ENCODE peak calls at places on chromosomes 2 and 18, in eight cellular contexts. One of them, this sample, is unnamed.

GRCh38 chr2:99710720-99711612 is 221.1 kb upstream of the REV1 start:
- DNase-seq in left ventricle myocardium inferior: peak; percentile 29
- DNase-seq in cardiac fibroblast: no peak
- DNase-seq in activated effector memory CD4-positive, alpha-beta T cell treated with anti-CD3 and anti-CD28 coated beads, Interleukin-2, amount 50 U/mL, for 16 hours: no peak
- DNase-seq in G401: peak; percentile 97
- DNase-seq in GF-D8: no peak
- DNase-seq in stimulated activated CD8-positive, alpha-beta memory T cell treated with anti-CD3 and anti-CD28 coated beads, Interleukin-4, amount 100 ng/mL, for 48 hours: no peak
- DNase-seq in endothelial cell of umbilical vein: no peak
- DNase-seq in this sample: no peak

GRCh38 chr2:200778038-200778437 is 33.7 kb upstream of the BZW1 start:
- DNase-seq in stimulated activated CD8-positive, alpha-beta memory T cell treated with anti-CD3 and anti-CD28 coated beads, Interleukin-4, amount 100 ng/mL, for 48 hours: no peak
- DNase-seq in G401: no peak
- DNase-seq in endothelial cell of umbilical vein: peak; percentile 76
- DNase-seq in left ventricle myocardium inferior: no peak
- DNase-seq in activated effector memory CD4-positive, alpha-beta T cell treated with anti-CD3 and anti-CD28 coated beads, Interleukin-2, amount 50 U/mL, for 16 hours: no peak
- DNase-seq in GF-D8: no peak
- DNase-seq in cardiac fibroblast: peak; percentile 50
- DNase-seq in this sample: no peak

GRCh38 chr18:79512461-79513380 is 117.0 kb downstream of the NFATC1 start:
- DNase-seq in left ventricle myocardium inferior: no peak
- DNase-seq in endothelial cell of umbilical vein: no peak
- DNase-seq in cardiac fibroblast: no peak
- DNase-seq in GF-D8: no peak
- DNase-seq in activated effector memory CD4-positive, alpha-beta T cell treated with anti-CD3 and anti-CD28 coated beads, Interleukin-2, amount 50 U/mL, for 16 hours: peak; percentile 57
- DNase-seq in G401: no peak
- DNase-seq in stimulated activated CD8-positive, alpha-beta memory T cell treated with anti-CD3 and anti-CD28 coated beads, Interleukin-4, amount 100 ng/mL, for 48 hours: peak; percentile 18
- DNase-seq in this sample: no peak

GRCh38 chr2:164073053-164073757 is 337.4 kb upstream of the FIGN start:
- DNase-seq in cardiac fibroblast: no peak
- DNase-seq in activated effector memory CD4-positive, alpha-beta T cell treated with anti-CD3 and anti-CD28 coated beads, Interleukin-2, amount 50 U/mL, for 16 hours: no peak
- DNase-seq in left ventricle myocardium inferior: no peak
- DNase-seq in GF-D8: no peak
- DNase-seq in endothelial cell of umbilical vein: no peak
- DNase-seq in stimulated activated CD8-positive, alpha-beta memory T cell treated with anti-CD3 and anti-CD28 coated beads, Interleukin-4, amount 100 ng/mL, for 48 hours: no peak
- DNase-seq in G401: no peak
- DNase-seq in this sample: peak; percentile 53

GRCh38 chr2:127003028-127003800 is 103.7 kb downstream of the BIN1 start:
- DNase-seq in left ventricle myocardium inferior: no peak
- DNase-seq in endothelial cell of umbilical vein: no peak
- DNase-seq in stimulated activated CD8-positive, alpha-beta memory T cell treated with anti-CD3 and anti-CD28 coated beads, Interleukin-4, amount 100 ng/mL, for 48 hours: no peak
- DNase-seq in activated effector memory CD4-positive, alpha-beta T cell treated with anti-CD3 and anti-CD28 coated beads, Interleukin-2, amount 50 U/mL, for 16 hours: no peak
- DNase-seq in GF-D8: no peak
- DNase-seq in cardiac fibroblast: no peak
- DNase-seq in G401: no peak
- DNase-seq in this sample: no peak

GRCh38 chr2:95390881-95391321 is 11.6 kb upstream of the FAHD2A start:
- DNase-seq in left ventricle myocardium inferior: no peak
- DNase-seq in GF-D8: no peak
- DNase-seq in G401: no peak
- DNase-seq in activated effector memory CD4-positive, alpha-beta T cell treated with anti-CD3 and anti-CD28 coated beads, Interleukin-2, amount 50 U/mL, for 16 hours: no peak
- DNase-seq in endothelial cell of umbilical vein: no peak
- DNase-seq in stimulated activated CD8-positive, alpha-beta memory T cell treated with anti-CD3 and anti-CD28 coated beads, Interleukin-4, amount 100 ng/mL, for 48 hours: no peak
- DNase-seq in cardiac fibroblast: no peak
- DNase-seq in this sample: no peak

GRCh38 chr2:162022290-162022945 is 51.6 kb downstream of the DPP4 start:
- DNase-seq in G401: no peak
- DNase-seq in cardiac fibroblast: peak; percentile 26
- DNase-seq in left ventricle myocardium inferior: no peak
- DNase-seq in stimulated activated CD8-positive, alpha-beta memory T cell treated with anti-CD3 and anti-CD28 coated beads, Interleukin-4, amount 100 ng/mL, for 48 hours: no peak
- DNase-seq in GF-D8: no peak
- DNase-seq in activated effector memory CD4-positive, alpha-beta T cell treated with anti-CD3 and anti-CD28 coated beads, Interleukin-2, amount 50 U/mL, for 16 hours: no peak
- DNase-seq in endothelial cell of umbilical vein: no peak
- DNase-seq in this sample: peak; percentile 46

GRCh38 chr2:10228611-10229365 is 73.9 kb upstream of the HPCAL1 start:
- DNase-seq in left ventricle myocardium inferior: no peak
- DNase-seq in cardiac fibroblast: no peak
- DNase-seq in G401: no peak
- DNase-seq in GF-D8: no peak
- DNase-seq in endothelial cell of umbilical vein: no peak
- DNase-seq in activated effector memory CD4-positive, alpha-beta T cell treated with anti-CD3 and anti-CD28 coated beads, Interleukin-2, amount 50 U/mL, for 16 hours: no peak
- DNase-seq in stimulated activated CD8-positive, alpha-beta memory T cell treated with anti-CD3 and anti-CD28 coated beads, Interleukin-4, amount 100 ng/mL, for 48 hours: no peak
- DNase-seq in this sample: no peak

GRCh38 chr2:236943841-236944513 is 141.7 kb upstream of the COPS8 start:
- DNase-seq in GF-D8: no peak
- DNase-seq in stimulated activated CD8-positive, alpha-beta memory T cell treated with anti-CD3 and anti-CD28 coated beads, Interleukin-4, amount 100 ng/mL, for 48 hours: peak; percentile 12
- DNase-seq in G401: no peak
- DNase-seq in left ventricle myocardium inferior: no peak
- DNase-seq in cardiac fibroblast: no peak
- DNase-seq in endothelial cell of umbilical vein: no peak
- DNase-seq in activated effector memory CD4-positive, alpha-beta T cell treated with anti-CD3 and anti-CD28 coated beads, Interleukin-2, amount 50 U/mL, for 16 hours: no peak
- DNase-seq in this sample: no peak

GRCh38 chr2:169528271-169528701 is 18.8 kb downstream of the KLHL41 start:
- DNase-seq in endothelial cell of umbilical vein: peak; percentile 68
- DNase-seq in G401: peak; percentile 55
- DNase-seq in activated effector memory CD4-positive, alpha-beta T cell treated with anti-CD3 and anti-CD28 coated beads, Interleukin-2, amount 50 U/mL, for 16 hours: peak; percentile 89
- DNase-seq in GF-D8: peak; percentile 2
- DNase-seq in stimulated activated CD8-positive, alpha-beta memory T cell treated with anti-CD3 and anti-CD28 coated beads, Interleukin-4, amount 100 ng/mL, for 48 hours: peak; percentile 88
- DNase-seq in cardiac fibroblast: peak; percentile 71
- DNase-seq in left ventricle myocardium inferior: peak; percentile 58
- DNase-seq in this sample: peak; percentile 64

GRCh38 chr18:63981719-63982118 is 11.8 kb downstream of the SERPINB8 start:
- DNase-seq in endothelial cell of umbilical vein: no peak
- DNase-seq in stimulated activated CD8-positive, alpha-beta memory T cell treated with anti-CD3 and anti-CD28 coated beads, Interleukin-4, amount 100 ng/mL, for 48 hours: no peak
- DNase-seq in GF-D8: no peak
- DNase-seq in cardiac fibroblast: no peak
- DNase-seq in left ventricle myocardium inferior: no peak
- DNase-seq in activated effector memory CD4-positive, alpha-beta T cell treated with anti-CD3 and anti-CD28 coated beads, Interleukin-2, amount 50 U/mL, for 16 hours: no peak
- DNase-seq in G401: no peak
- DNase-seq in this sample: no peak

GRCh38 chr2:156580501-156580900 is 144.3 kb downstream of the GPD2 start:
- DNase-seq in G401: no peak
- DNase-seq in stimulated activated CD8-positive, alpha-beta memory T cell treated with anti-CD3 and anti-CD28 coated beads, Interleukin-4, amount 100 ng/mL, for 48 hours: no peak
- DNase-seq in activated effector memory CD4-positive, alpha-beta T cell treated with anti-CD3 and anti-CD28 coated beads, Interleukin-2, amount 50 U/mL, for 16 hours: no peak
- DNase-seq in endothelial cell of umbilical vein: no peak
- DNase-seq in left ventricle myocardium inferior: no peak
- DNase-seq in GF-D8: no peak
- DNase-seq in cardiac fibroblast: no peak
- DNase-seq in this sample: no peak

GRCh38 chr2:127588241-127588640 is 52.8 kb downstream of the MYO7B start:
- DNase-seq in cardiac fibroblast: no peak
- DNase-seq in stimulated activated CD8-positive, alpha-beta memory T cell treated with anti-CD3 and anti-CD28 coated beads, Interleukin-4, amount 100 ng/mL, for 48 hours: peak; percentile 14
- DNase-seq in GF-D8: no peak
- DNase-seq in activated effector memory CD4-positive, alpha-beta T cell treated with anti-CD3 and anti-CD28 coated beads, Interleukin-2, amount 50 U/mL, for 16 hours: peak; percentile 19
- DNase-seq in endothelial cell of umbilical vein: no peak
- DNase-seq in G401: no peak
- DNase-seq in left ventricle myocardium inferior: no peak
- DNase-seq in this sample: no peak

GRCh38 chr18:5398269-5398668 is 102.7 kb upstream of the ZBTB14 start:
- DNase-seq in left ventricle myocardium inferior: no peak
- DNase-seq in cardiac fibroblast: no peak
- DNase-seq in stimulated activated CD8-positive, alpha-beta memory T cell treated with anti-CD3 and anti-CD28 coated beads, Interleukin-4, amount 100 ng/mL, for 48 hours: no peak
- DNase-seq in GF-D8: no peak
- DNase-seq in G401: no peak
- DNase-seq in activated effector memory CD4-positive, alpha-beta T cell treated with anti-CD3 and anti-CD28 coated beads, Interleukin-2, amount 50 U/mL, for 16 hours: no peak
- DNase-seq in endothelial cell of umbilical vein: no peak
- DNase-seq in this sample: no peak

GRCh38 chr2:163612332-163612731 is 123.5 kb downstream of the FIGN start:
- DNase-seq in left ventricle myocardium inferior: no peak
- DNase-seq in cardiac fibroblast: no peak
- DNase-seq in G401: no peak
- DNase-seq in endothelial cell of umbilical vein: no peak
- DNase-seq in stimulated activated CD8-positive, alpha-beta memory T cell treated with anti-CD3 and anti-CD28 coated beads, Interleukin-4, amount 100 ng/mL, for 48 hours: no peak
- DNase-seq in activated effector memory CD4-positive, alpha-beta T cell treated with anti-CD3 and anti-CD28 coated beads, Interleukin-2, amount 50 U/mL, for 16 hours: no peak
- DNase-seq in GF-D8: no peak
- DNase-seq in this sample: no peak

GRCh38 chr2:160225722-160226121 is 25.6 kb upstream of the ITGB6 start:
- DNase-seq in GF-D8: no peak
- DNase-seq in left ventricle myocardium inferior: no peak
- DNase-seq in stimulated activated CD8-positive, alpha-beta memory T cell treated with anti-CD3 and anti-CD28 coated beads, Interleukin-4, amount 100 ng/mL, for 48 hours: no peak
- DNase-seq in G401: no peak
- DNase-seq in endothelial cell of umbilical vein: no peak
- DNase-seq in activated effector memory CD4-positive, alpha-beta T cell treated with anti-CD3 and anti-CD28 coated beads, Interleukin-2, amount 50 U/mL, for 16 hours: no peak
- DNase-seq in cardiac fibroblast: no peak
- DNase-seq in this sample: no peak

GRCh38 chr2:221554769-221555510 is 17.2 kb downstream of the EPHA4 start:
- DNase-seq in activated effector memory CD4-positive, alpha-beta T cell treated with anti-CD3 and anti-CD28 coated beads, Interleukin-2, amount 50 U/mL, for 16 hours: no peak
- DNase-seq in left ventricle myocardium inferior: no peak
- DNase-seq in endothelial cell of umbilical vein: no peak
- DNase-seq in stimulated activated CD8-positive, alpha-beta memory T cell treated with anti-CD3 and anti-CD28 coated beads, Interleukin-4, amount 100 ng/mL, for 48 hours: no peak
- DNase-seq in GF-D8: no peak
- DNase-seq in cardiac fibroblast: no peak
- DNase-seq in G401: peak; percentile 71
- DNase-seq in this sample: peak; percentile 42

GRCh38 chr2:239715606-239716005 is 309.5 kb downstream of the NDUFA10 start:
- DNase-seq in GF-D8: no peak
- DNase-seq in endothelial cell of umbilical vein: no peak
- DNase-seq in left ventricle myocardium inferior: no peak
- DNase-seq in activated effector memory CD4-positive, alpha-beta T cell treated with anti-CD3 and anti-CD28 coated beads, Interleukin-2, amount 50 U/mL, for 16 hours: peak; percentile 50
- DNase-seq in stimulated activated CD8-positive, alpha-beta memory T cell treated with anti-CD3 and anti-CD28 coated beads, Interleukin-4, amount 100 ng/mL, for 48 hours: no peak
- DNase-seq in cardiac fibroblast: no peak
- DNase-seq in G401: no peak
- DNase-seq in this sample: no peak

GRCh38 chr2:217929757-217930707 is 72.8 kb downstream of the TNS1 start:
- DNase-seq in cardiac fibroblast: peak; percentile 92
- DNase-seq in activated effector memory CD4-positive, alpha-beta T cell treated with anti-CD3 and anti-CD28 coated beads, Interleukin-2, amount 50 U/mL, for 16 hours: no peak
- DNase-seq in stimulated activated CD8-positive, alpha-beta memory T cell treated with anti-CD3 and anti-CD28 coated beads, Interleukin-4, amount 100 ng/mL, for 48 hours: no peak
- DNase-seq in endothelial cell of umbilical vein: no peak
- DNase-seq in GF-D8: no peak
- DNase-seq in G401: no peak
- DNase-seq in left ventricle myocardium inferior: peak; percentile 35
- DNase-seq in this sample: peak; percentile 55

GRCh38 chr2:60873381-60873780 is 8.0 kb upstream of the REL start:
- DNase-seq in left ventricle myocardium inferior: no peak
- DNase-seq in G401: no peak
- DNase-seq in cardiac fibroblast: no peak
- DNase-seq in endothelial cell of umbilical vein: no peak
- DNase-seq in activated effector memory CD4-positive, alpha-beta T cell treated with anti-CD3 and anti-CD28 coated beads, Interleukin-2, amount 50 U/mL, for 16 hours: no peak
- DNase-seq in GF-D8: no peak
- DNase-seq in stimulated activated CD8-positive, alpha-beta memory T cell treated with anti-CD3 and anti-CD28 coated beads, Interleukin-4, amount 100 ng/mL, for 48 hours: no peak
- DNase-seq in this sample: no peak

GRCh38 chr2:120802161-120802560 is 66.5 kb downstream of the GLI2 start:
- DNase-seq in activated effector memory CD4-positive, alpha-beta T cell treated with anti-CD3 and anti-CD28 coated beads, Interleukin-2, amount 50 U/mL, for 16 hours: no peak
- DNase-seq in stimulated activated CD8-positive, alpha-beta memory T cell treated with anti-CD3 and anti-CD28 coated beads, Interleukin-4, amount 100 ng/mL, for 48 hours: no peak
- DNase-seq in GF-D8: no peak
- DNase-seq in endothelial cell of umbilical vein: no peak
- DNase-seq in G401: no peak
- DNase-seq in cardiac fibroblast: no peak
- DNase-seq in left ventricle myocardium inferior: no peak
- DNase-seq in this sample: peak; percentile 48

GRCh38 chr2:225737556-225737955 is 338.0 kb downstream of the NYAP2 start:
- DNase-seq in G401: peak; percentile 6
- DNase-seq in left ventricle myocardium inferior: no peak
- DNase-seq in activated effector memory CD4-positive, alpha-beta T cell treated with anti-CD3 and anti-CD28 coated beads, Interleukin-2, amount 50 U/mL, for 16 hours: no peak
- DNase-seq in stimulated activated CD8-positive, alpha-beta memory T cell treated with anti-CD3 and anti-CD28 coated beads, Interleukin-4, amount 100 ng/mL, for 48 hours: no peak
- DNase-seq in GF-D8: no peak
- DNase-seq in cardiac fibroblast: peak; percentile 34
- DNase-seq in endothelial cell of umbilical vein: peak; percentile 82
- DNase-seq in this sample: peak; percentile 31

GRCh38 chr2:39153312-39153711 is 32.5 kb upstream of the SOS1 start:
- DNase-seq in left ventricle myocardium inferior: no peak
- DNase-seq in G401: no peak
- DNase-seq in activated effector memory CD4-positive, alpha-beta T cell treated with anti-CD3 and anti-CD28 coated beads, Interleukin-2, amount 50 U/mL, for 16 hours: no peak
- DNase-seq in GF-D8: no peak
- DNase-seq in stimulated activated CD8-positive, alpha-beta memory T cell treated with anti-CD3 and anti-CD28 coated beads, Interleukin-4, amount 100 ng/mL, for 48 hours: no peak
- DNase-seq in cardiac fibroblast: peak; percentile 55
- DNase-seq in endothelial cell of umbilical vein: no peak
- DNase-seq in this sample: peak; percentile 65

GRCh38 chr2:239154971-239155805 is 245.6 kb downstream of the HDAC4 start:
- DNase-seq in G401: no peak
- DNase-seq in activated effector memory CD4-positive, alpha-beta T cell treated with anti-CD3 and anti-CD28 coated beads, Interleukin-2, amount 50 U/mL, for 16 hours: peak; percentile 44
- DNase-seq in cardiac fibroblast: no peak
- DNase-seq in endothelial cell of umbilical vein: no peak
- DNase-seq in GF-D8: no peak
- DNase-seq in left ventricle myocardium inferior: peak; percentile 10
- DNase-seq in stimulated activated CD8-positive, alpha-beta memory T cell treated with anti-CD3 and anti-CD28 coated beads, Interleukin-4, amount 100 ng/mL, for 48 hours: no peak
- DNase-seq in this sample: no peak

GRCh38 chr2:156896294-156896693 is 361.2 kb upstream of the GALNT5 start:
- DNase-seq in stimulated activated CD8-positive, alpha-beta memory T cell treated with anti-CD3 and anti-CD28 coated beads, Interleukin-4, amount 100 ng/mL, for 48 hours: no peak
- DNase-seq in G401: no peak
- DNase-seq in activated effector memory CD4-positive, alpha-beta T cell treated with anti-CD3 and anti-CD28 coated beads, Interleukin-2, amount 50 U/mL, for 16 hours: no peak
- DNase-seq in endothelial cell of umbilical vein: peak; percentile 9
- DNase-seq in left ventricle myocardium inferior: no peak
- DNase-seq in cardiac fibroblast: peak; percentile 33
- DNase-seq in GF-D8: no peak
- DNase-seq in this sample: peak; percentile 66

GRCh38 chr18:7367336-7367735 is 136.4 kb downstream of the LRRC30 start:
- DNase-seq in stimulated activated CD8-positive, alpha-beta memory T cell treated with anti-CD3 and anti-CD28 coated beads, Interleukin-4, amount 100 ng/mL, for 48 hours: no peak
- DNase-seq in cardiac fibroblast: no peak
- DNase-seq in left ventricle myocardium inferior: no peak
- DNase-seq in G401: no peak
- DNase-seq in endothelial cell of umbilical vein: no peak
- DNase-seq in GF-D8: no peak
- DNase-seq in activated effector memory CD4-positive, alpha-beta T cell treated with anti-CD3 and anti-CD28 coated beads, Interleukin-2, amount 50 U/mL, for 16 hours: no peak
- DNase-seq in this sample: no peak

GRCh38 chr2:42742740-42743666 is 20.9 kb downstream of the OXER1 start:
- DNase-seq in cardiac fibroblast: no peak
- DNase-seq in activated effector memory CD4-positive, alpha-beta T cell treated with anti-CD3 and anti-CD28 coated beads, Interleukin-2, amount 50 U/mL, for 16 hours: no peak
- DNase-seq in endothelial cell of umbilical vein: no peak
- DNase-seq in stimulated activated CD8-positive, alpha-beta memory T cell treated with anti-CD3 and anti-CD28 coated beads, Interleukin-4, amount 100 ng/mL, for 48 hours: no peak
- DNase-seq in GF-D8: no peak
- DNase-seq in G401: no peak
- DNase-seq in left ventricle myocardium inferior: no peak
- DNase-seq in this sample: no peak

GRCh38 chr18:55549474-55550104 is 38.4 kb downstream of the TCF4 start:
- DNase-seq in G401: no peak
- DNase-seq in activated effector memory CD4-positive, alpha-beta T cell treated with anti-CD3 and anti-CD28 coated beads, Interleukin-2, amount 50 U/mL, for 16 hours: no peak
- DNase-seq in left ventricle myocardium inferior: no peak
- DNase-seq in stimulated activated CD8-positive, alpha-beta memory T cell treated with anti-CD3 and anti-CD28 coated beads, Interleukin-4, amount 100 ng/mL, for 48 hours: no peak
- DNase-seq in GF-D8: no peak
- DNase-seq in endothelial cell of umbilical vein: no peak
- DNase-seq in cardiac fibroblast: no peak
- DNase-seq in this sample: no peak

GRCh38 chr2:165147201-165148045 is 56.4 kb downstream of the SCN3A start:
- DNase-seq in left ventricle myocardium inferior: no peak
- DNase-seq in endothelial cell of umbilical vein: no peak
- DNase-seq in activated effector memory CD4-positive, alpha-beta T cell treated with anti-CD3 and anti-CD28 coated beads, Interleukin-2, amount 50 U/mL, for 16 hours: no peak
- DNase-seq in stimulated activated CD8-positive, alpha-beta memory T cell treated with anti-CD3 and anti-CD28 coated beads, Interleukin-4, amount 100 ng/mL, for 48 hours: no peak
- DNase-seq in cardiac fibroblast: peak; percentile 4
- DNase-seq in GF-D8: no peak
- DNase-seq in G401: no peak
- DNase-seq in this sample: no peak

GRCh38 chr2:217383620-217384019 is 523.8 kb upstream of the TNP1 start:
- DNase-seq in G401: no peak
- DNase-seq in endothelial cell of umbilical vein: no peak
- DNase-seq in left ventricle myocardium inferior: no peak
- DNase-seq in cardiac fibroblast: no peak
- DNase-seq in stimulated activated CD8-positive, alpha-beta memory T cell treated with anti-CD3 and anti-CD28 coated beads, Interleukin-4, amount 100 ng/mL, for 48 hours: no peak
- DNase-seq in activated effector memory CD4-positive, alpha-beta T cell treated with anti-CD3 and anti-CD28 coated beads, Interleukin-2, amount 50 U/mL, for 16 hours: no peak
- DNase-seq in GF-D8: no peak
- DNase-seq in this sample: no peak

GRCh38 chr2:239533917-239534316 is 133.1 kb upstream of the HDAC4 start:
- DNase-seq in cardiac fibroblast: no peak
- DNase-seq in GF-D8: no peak
- DNase-seq in stimulated activated CD8-positive, alpha-beta memory T cell treated with anti-CD3 and anti-CD28 coated beads, Interleukin-4, amount 100 ng/mL, for 48 hours: no peak
- DNase-seq in G401: no peak
- DNase-seq in endothelial cell of umbilical vein: no peak
- DNase-seq in activated effector memory CD4-positive, alpha-beta T cell treated with anti-CD3 and anti-CD28 coated beads, Interleukin-2, amount 50 U/mL, for 16 hours: no peak
- DNase-seq in left ventricle myocardium inferior: peak; percentile 37
- DNase-seq in this sample: no peak

GRCh38 chr2:75337619-75338018 is 138.3 kb upstream of the TACR1 start:
- DNase-seq in activated effector memory CD4-positive, alpha-beta T cell treated with anti-CD3 and anti-CD28 coated beads, Interleukin-2, amount 50 U/mL, for 16 hours: no peak
- DNase-seq in stimulated activated CD8-positive, alpha-beta memory T cell treated with anti-CD3 and anti-CD28 coated beads, Interleukin-4, amount 100 ng/mL, for 48 hours: no peak
- DNase-seq in left ventricle myocardium inferior: no peak
- DNase-seq in endothelial cell of umbilical vein: no peak
- DNase-seq in G401: no peak
- DNase-seq in GF-D8: no peak
- DNase-seq in cardiac fibroblast: no peak
- DNase-seq in this sample: no peak

This sample was measured in fibroblast of mammary gland.